ENCODE peak calls at places on chromosomes 2 and 18, in ten cellular contexts. M is heart left ventricle, D is Peyer's patch, A is A549, H is HCT116, K is IMR-90, G is tibial nerve, C is K562, Y is lower leg skin, O is thyroid gland. E is an unnamed sample.

GRCh38 chr2:134408386-134408785 is 154.5 kb downstream of the MGAT5 start:
- DNase-seq in H (no peak), A (no peak), Y (no peak), D (no peak), M (no peak), K (peak), C (no peak), G (no peak), O (no peak), E (no peak)

GRCh38 chr18:13216732-13217465 is 1.7 kb upstream of the LDLRAD4 start:
- DNase-seq in A (no peak), G (no peak), K (no peak), Y (peak), D (no peak), M (peak), O (peak), H (no peak), C (peak), E (peak)

GRCh38 chr2:162537651-162538050 is 193.7 kb downstream of the GCA start:
- DNase-seq in C (no peak), H (no peak), A (no peak), G (no peak), K (no peak), Y (no peak), D (no peak), M (no peak), O (no peak), E (no peak)

GRCh38 chr2:170493698-170494097 is 221.4 kb upstream of the SP5 start:
- DNase-seq in K (peak), D (no peak), M (no peak), G (no peak), A (no peak), O (no peak), C (no peak), Y (no peak), H (no peak), E (no peak)

GRCh38 chr2:159933040-159933726 is 129.2 kb downstream of the PLA2R1 start:
- DNase-seq in D (no peak), O (no peak), Y (no peak), G (no peak), K (no peak), M (no peak), A (no peak), C (no peak), H (no peak), E (no peak)

GRCh38 chr18:7577706-7578105 is 10.6 kb downstream of the PTPRM start:
- DNase-seq in O (peak), K (peak), Y (no peak), G (no peak), C (no peak), D (no peak), M (no peak), H (no peak), A (no peak), E (no peak)

GRCh38 chr2:9378433-9379371 is 44.6 kb downstream of the ITGB1BP1 start:
- DNase-seq in A (peak), O (peak), K (peak), M (peak), C (no peak), G (peak), D (no peak), Y (peak), H (no peak), E (no peak)

GRCh38 chr2:232435805-232436204 is 20.1 kb upstream of the ALPI start:
- DNase-seq in D (no peak), A (no peak), K (no peak), O (no peak), C (no peak), H (no peak), Y (no peak), G (no peak), M (no peak), E (no peak)

GRCh38 chr18:35203001-35203553 is 37.8 kb upstream of the ZNF397 start:
- DNase-seq in H (no peak), M (no peak), O (no peak), D (no peak), K (no peak), A (no peak), G (no peak), C (no peak), Y (no peak), E (no peak)

GRCh38 chr2:150876201-150877085 is 385.2 kb downstream of the RBM43 start:
- DNase-seq in M (no peak), D (no peak), A (no peak), H (no peak), C (no peak), Y (no peak), G (no peak), K (peak), O (no peak), E (no peak)

GRCh38 chr18:62894681-62895390 is 179.5 kb downstream of the PHLPP1 start:
- DNase-seq in Y (no peak), M (no peak), D (no peak), A (no peak), G (no peak), O (peak), K (peak), H (no peak), C (no peak), E (no peak)

GRCh38 chr18:44927127-44927849 is 246.6 kb downstream of the SETBP1 start:
- DNase-seq in M (no peak), C (no peak), Y (no peak), O (no peak), H (no peak), K (no peak), G (no peak), A (no peak), D (no peak), E (no peak)

GRCh38 chr2:45072862-45073237 is 63.6 kb upstream of the SIX2 start:
- DNase-seq in A (no peak), C (no peak), G (no peak), K (no peak), H (no peak), M (no peak), D (no peak), Y (peak), O (no peak), E (no peak)

GRCh38 chr2:119349289-119349688 is 17.3 kb downstream of the C2orf76 start:
- DNase-seq in H (no peak), G (no peak), K (no peak), O (no peak), Y (no peak), C (no peak), M (no peak), A (no peak), D (no peak), E (no peak)

GRCh38 chr2:128940378-128940777 is 621.7 kb upstream of the HS6ST1 start:
- DNase-seq in A (no peak), C (no peak), Y (no peak), H (no peak), O (no peak), K (no peak), D (no peak), M (no peak), G (no peak), E (no peak)

GRCh38 chr2:22626621-22627020 is 758.4 kb upstream of the KLHL29 start:
- DNase-seq in C (no peak), K (no peak), Y (no peak), G (no peak), O (peak), M (no peak), D (no peak), A (no peak), H (no peak), E (no peak)

GRCh38 chr18:79754022-79754761 is 43.5 kb upstream of the KCNG2 start:
- DNase-seq in Y (peak), A (no peak), K (no peak), O (no peak), C (no peak), D (no peak), G (no peak), H (no peak), M (no peak), E (no peak)

GRCh38 chr18:3857544-3857943 is 407.6 kb downstream of the TGIF1 start:
- DNase-seq in G (no peak), D (no peak), K (peak), C (no peak), M (no peak), Y (no peak), H (no peak), O (no peak), A (no peak), E (no peak)

GRCh38 chr18:66995270-66995669 is 391.4 kb upstream of the CDH19 start:
- DNase-seq in K (no peak), G (no peak), A (no peak), O (no peak), C (no peak), M (no peak), H (no peak), D (no peak), Y (no peak), E (no peak)

GRCh38 chr2:100957971-100958653 is 44.0 kb upstream of the RPL31 start:
- DNase-seq in D (no peak), C (no peak), G (no peak), O (peak), K (peak), M (no peak), H (no peak), A (no peak), Y (no peak), E (no peak)

GRCh38 chr2:20599001-20599600 is 51.8 kb downstream of the HS1BP3 start:
- DNase-seq in C (no peak), M (peak), G (peak), H (no peak), D (no peak), O (peak), K (no peak), Y (peak), A (no peak), E (no peak)

GRCh38 chr2:232647261-232647660 is 13.9 kb downstream of the EFHD1 start:
- DNase-seq in C (no peak), H (no peak), A (no peak), G (no peak), K (no peak), M (no peak), D (no peak), Y (no peak), O (no peak), E (no peak)

GRCh38 chr2:109213646-109214417 is 84.8 kb downstream of the SH3RF3 start:
- DNase-seq in M (no peak), Y (peak), C (peak), O (no peak), G (no peak), D (peak), A (no peak), K (peak), H (no peak), E (peak)

GRCh38 chr2:62733546-62733945 is 28.0 kb downstream of the EHBP1 start:
- DNase-seq in D (no peak), H (no peak), C (no peak), K (no peak), M (no peak), A (no peak), Y (no peak), G (no peak), O (no peak), E (no peak)

GRCh38 chr2:237410949-237411635 is 2.9 kb downstream of the COL6A3 start:
- DNase-seq in O (no peak), Y (no peak), C (no peak), M (no peak), D (no peak), A (no peak), H (no peak), K (no peak), G (no peak), E (no peak)

GRCh38 chr18:76376225-76376624 is 118.8 kb downstream of the ZNF516 start:
- DNase-seq in H (no peak), K (peak), A (no peak), O (no peak), Y (no peak), C (no peak), M (no peak), D (no peak), G (no peak), E (no peak)

GRCh38 chr2:23285076-23285795 is 99.7 kb upstream of the KLHL29 start:
- DNase-seq in K (no peak), M (no peak), H (no peak), O (no peak), D (no peak), C (no peak), Y (peak), A (no peak), G (no peak), E (no peak)

GRCh38 chr2:209805351-209805750 is 33.7 kb downstream of the UNC80 start:
- DNase-seq in H (no peak), M (no peak), Y (no peak), O (no peak), A (no peak), K (no peak), D (no peak), C (no peak), G (no peak), E (no peak)

GRCh38 chr2:163401481-163401880 is 334.3 kb downstream of the FIGN start:
- DNase-seq in Y (no peak), A (no peak), O (no peak), H (no peak), K (peak), C (no peak), G (no peak), D (no peak), M (no peak), E (peak)

GRCh38 chr2:240797914-240798313 is 22.1 kb downstream of the KIF1A start:
- DNase-seq in C (no peak), M (peak), O (no peak), D (no peak), Y (no peak), K (no peak), G (no peak), A (no peak), H (no peak), E (no peak)

GRCh38 chr2:44551001-44551400 is 189.3 kb downstream of the CAMKMT start:
- DNase-seq in G (no peak), M (no peak), C (no peak), D (no peak), K (no peak), Y (no peak), O (no peak), H (no peak), A (no peak), E (no peak)

GRCh38 chr2:200575957-200576356 is 9.9 kb upstream of the AOX1 start:
- DNase-seq in K (peak), G (no peak), D (no peak), M (no peak), A (no peak), Y (no peak), O (no peak), C (no peak), H (no peak), E (peak)

GRCh38 chr2:190563109-190563508 is 28.6 kb upstream of the NEMP2 start:
- DNase-seq in H (no peak), Y (no peak), A (no peak), O (peak), D (no peak), K (no peak), C (peak), G (no peak), M (no peak), E (no peak)

GRCh38 chr2:102070058-102070642 is 72.4 kb upstream of the IL1R1 start:
- DNase-seq in C (peak), Y (peak), G (peak), D (peak), H (no peak), M (peak), K (peak), O (peak), A (peak), E (peak)

GRCh38 chr18:48794251-48794970 is 156.4 kb downstream of the SMAD7 start:
- DNase-seq in O (peak), G (peak), M (no peak), H (no peak), A (no peak), D (no peak), Y (peak), K (no peak), C (no peak), E (no peak)

GRCh38 chr2:232343816-232344215 is 34.7 kb upstream of the ALPP start:
- DNase-seq in K (no peak), M (no peak), H (no peak), O (no peak), G (no peak), A (no peak), D (no peak), Y (no peak), C (no peak), E (no peak)

GRCh38 chr2:8329660-8330622 is 351.9 kb upstream of the ID2 start:
- DNase-seq in D (no peak), H (no peak), C (no peak), G (no peak), O (no peak), Y (no peak), A (no peak), M (no peak), K (no peak), E (peak)

GRCh38 chr2:183242937-183243336 is 118.7 kb downstream of the NUP35 start:
- DNase-seq in M (no peak), Y (no peak), A (no peak), H (no peak), K (peak), O (no peak), D (no peak), G (no peak), C (no peak), E (no peak)

DNA sequence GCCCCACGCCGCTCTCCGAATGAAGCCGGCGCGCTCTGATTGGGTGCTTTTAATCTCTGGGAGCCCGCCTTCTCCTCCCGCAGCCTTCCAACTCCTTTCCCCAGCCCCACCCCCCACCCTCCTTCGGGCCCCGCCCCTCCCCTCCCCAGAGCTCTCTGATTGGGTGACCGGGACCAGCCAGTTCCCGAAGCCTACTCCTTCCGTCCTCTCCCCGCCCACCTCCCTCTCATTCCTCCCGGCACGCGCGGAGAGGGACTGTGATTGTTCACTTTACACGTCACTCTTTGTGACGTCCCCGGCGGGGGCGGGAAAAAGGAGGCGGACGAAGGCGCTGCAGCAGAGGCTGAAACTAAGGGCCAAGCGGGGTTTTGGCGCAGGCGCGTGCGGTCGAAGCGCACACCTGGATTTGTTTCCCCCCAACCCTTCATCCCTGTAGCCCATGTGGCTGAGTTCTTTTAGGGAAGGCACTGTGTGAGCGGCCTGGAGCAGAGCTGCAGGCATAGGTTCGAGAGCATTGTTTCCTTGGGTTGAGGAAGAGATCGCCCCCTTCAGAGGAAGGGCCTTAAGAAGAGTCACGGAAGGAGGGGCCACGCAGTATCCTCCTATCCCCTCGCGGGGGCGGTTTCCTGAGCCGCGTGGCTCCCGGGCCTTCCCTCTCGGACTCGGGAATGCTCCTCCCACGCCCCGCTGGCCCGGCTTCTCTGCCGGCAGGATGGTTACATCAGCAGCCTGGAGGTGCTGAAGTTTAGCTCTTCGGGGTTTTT is at the start of gene MEX3C:
- DNase-seq in C (peak), M (peak), G (peak), K (peak), Y (peak), O (peak), D (peak), H (peak), A (peak), E (peak)
- TF ChIP-seq POLR2A in C (peak), M (no peak), G (peak), K (no peak), Y (no peak), O (peak), D (peak), H (peak), A (peak), E (peak)

DNA sequence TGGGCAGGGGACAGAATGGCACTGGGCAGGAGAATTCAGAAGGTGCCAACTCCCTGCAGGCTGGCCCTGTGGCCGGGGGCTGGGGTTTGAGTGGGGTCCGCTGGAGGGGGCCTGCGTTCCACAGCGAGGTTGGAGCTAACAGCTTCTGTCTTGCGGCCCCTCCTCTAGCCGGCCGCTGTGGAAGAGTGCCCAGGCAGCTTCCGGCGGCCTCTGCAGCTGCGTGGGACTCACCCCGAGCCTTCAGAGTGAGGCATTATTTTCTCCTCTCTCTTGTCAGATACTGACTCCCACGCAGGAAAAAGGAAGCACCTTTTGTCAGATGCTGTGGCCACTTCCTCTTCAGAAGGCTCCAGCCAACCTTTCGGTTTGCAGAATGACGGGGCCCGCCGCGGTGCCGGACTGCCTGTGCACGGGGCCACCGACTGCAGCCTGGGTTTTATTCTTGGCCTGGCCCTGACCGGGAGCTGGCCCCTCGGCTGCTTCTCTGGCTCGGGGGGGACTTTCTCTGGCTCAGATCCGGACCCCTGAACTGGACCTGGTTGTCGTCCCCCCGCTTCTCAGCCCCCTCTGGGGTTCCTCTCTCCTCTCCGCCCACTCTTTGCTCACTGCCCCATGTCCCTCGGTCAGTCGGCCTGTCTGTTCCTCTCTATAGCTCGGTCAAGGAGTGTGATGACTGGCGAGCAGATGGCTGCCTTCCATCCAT is 40.1 kb downstream of the ARHGAP25 start:
- DNase-seq in C (peak), D (peak), K (peak), O (peak), A (no peak), G (peak), Y (peak), H (no peak), M (peak), E (peak)
- TF ChIP-seq POLR2A in C (peak), D (no peak), K (no peak), O (no peak), A (no peak), G (no peak), Y (no peak), H (no peak), M (no peak), E (no peak)

DNA sequence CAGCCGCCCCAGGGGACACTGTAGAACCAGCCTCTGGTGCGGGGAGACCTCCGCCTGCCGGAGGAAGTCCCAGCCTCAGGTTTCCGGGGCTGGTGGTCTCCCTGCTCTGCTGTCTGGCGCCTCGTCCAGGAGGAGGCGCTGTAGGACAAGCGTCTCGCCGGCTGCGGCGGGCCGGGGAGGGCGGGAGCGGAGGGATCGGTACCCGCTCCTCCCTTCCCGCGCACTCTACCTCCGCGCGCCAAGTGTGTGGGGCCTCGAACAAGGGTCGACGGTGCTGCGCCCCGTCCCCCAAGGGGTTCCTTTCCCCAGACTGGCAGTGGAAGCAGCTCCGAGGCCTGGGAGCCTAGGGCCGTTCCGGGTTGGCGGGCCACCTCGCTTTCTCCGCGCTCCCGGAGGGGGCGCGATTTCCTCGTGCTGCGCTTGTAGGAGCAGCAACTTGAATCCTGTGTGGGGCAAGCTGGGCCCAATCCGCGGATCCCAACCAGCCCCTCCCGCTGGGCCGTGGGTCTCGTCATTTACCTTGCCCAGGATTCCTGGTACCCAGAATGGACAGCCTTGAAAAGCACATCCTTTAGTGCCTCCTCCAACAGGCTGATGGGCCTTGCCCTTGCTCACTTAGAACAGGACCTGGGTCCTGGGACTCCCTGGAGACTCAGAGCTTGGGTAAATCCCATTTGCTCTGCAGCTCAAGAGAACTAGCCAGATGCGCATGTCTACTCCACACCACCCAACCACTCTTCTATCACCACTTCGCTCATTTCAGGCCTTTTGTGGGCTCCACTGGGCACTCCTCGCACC is 10.6 kb upstream of the HOXD4 start:
- DNase-seq in A (peak), H (peak), O (peak), C (peak), D (no peak), Y (peak), K (peak), M (peak), G (no peak), E (peak)
- TF ChIP-seq POLR2A in A (peak), H (no peak), O (no peak), C (no peak), D (no peak), Y (no peak), K (no peak), M (no peak), G (no peak), E (no peak)

DNA sequence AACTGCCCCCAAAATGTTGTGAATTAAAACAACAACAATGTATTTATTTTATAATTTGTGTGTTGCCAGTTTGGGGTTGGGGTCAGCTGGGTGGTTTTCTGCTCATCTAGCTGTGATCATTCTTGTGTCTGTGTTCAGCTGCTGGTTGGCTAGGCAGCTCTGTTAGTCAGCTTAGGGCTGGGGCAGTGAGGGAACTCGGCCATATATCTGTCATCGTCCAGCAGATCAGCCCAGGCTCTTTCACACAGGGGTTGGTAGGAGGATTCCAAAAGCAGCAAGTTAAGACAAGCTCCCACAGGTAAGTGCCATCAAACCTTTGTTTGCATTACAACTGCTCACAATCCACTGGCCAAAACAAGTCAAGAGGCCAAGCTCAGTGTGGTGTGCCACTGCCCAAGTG is 121.5 kb downstream of the LPIN1 start:
- DNase-seq in A (no peak), M (no peak), D (no peak), H (no peak), O (no peak), C (peak), G (no peak), K (no peak), Y (no peak), E (no peak)
- TF ChIP-seq POLR2A in A (no peak), M (no peak), D (no peak), H (no peak), O (no peak), C (no peak), G (no peak), K (no peak), Y (no peak), E (no peak)

E was measured in erythroblast.